ENCODE peak calls at places on chromosomes 12 and 14, in nine cellular contexts. T, G, F, E, B, J, N, H and K are unnamed samples.

GRCh38 chr12:47286676-47287075 is 206.9 kb upstream of the AMIGO2 start:
- DNase-seq in B (no peak), E (no peak), T (no peak), H (no peak), J (no peak), N (no peak), G (no peak), F (no peak), K (no peak)

GRCh38 chr12:116138781-116139180 is 138.7 kb downstream of the MED13L start:
- DNase-seq in G (no peak), H (no peak), F (no peak), T (no peak), N (no peak), E (no peak), B (no peak), J (no peak), K (no peak)

GRCh38 chr14:20719777-20720176 is 25.9 kb upstream of the EDDM3A start:
- DNase-seq in H (no peak), E (no peak), B (no peak), G (no peak), J (no peak), F (peak; percentile 86), N (no peak), T (no peak), K (no peak)

GRCh38 chr14:103641181-103641580 is 12.2 kb downstream of the KLC1 start:
- DNase-seq in B (no peak), T (peak; percentile 28), F (no peak), N (no peak), G (no peak), E (no peak), J (no peak), H (no peak), K (no peak)

GRCh38 chr12:13573698-13574321 is 377.3 kb downstream of the EMP1 start:
- DNase-seq in T (peak; percentile 25), J (no peak), H (no peak), F (peak; percentile 25), N (no peak), B (no peak), G (no peak), E (peak; percentile 18), K (no peak)

GRCh38 chr12:123141615-123142517 is 9.0 kb downstream of the PITPNM2 start:
- DNase-seq in B (no peak), E (peak; percentile 65), T (peak; percentile 85), J (no peak), H (no peak), G (no peak), N (peak; percentile 71), F (peak; percentile 27), K (peak; percentile 79)

GRCh38 chr12:47316609-47317049 is 236.9 kb upstream of the AMIGO2 start:
- DNase-seq in F (no peak), G (no peak), H (no peak), B (no peak), E (no peak), N (no peak), T (peak; percentile 40), J (no peak), K (no peak)

GRCh38 chr12:110337912-110338710 is 57.1 kb downstream of the ATP2A2 start:
- DNase-seq in F (no peak), J (no peak), T (no peak), E (no peak), N (no peak), B (no peak), H (no peak), G (no peak), K (no peak)

GRCh38 chr14:76261371-76261811 is 109.7 kb downstream of the GPATCH2L start:
- DNase-seq in B (no peak), F (no peak), J (no peak), E (no peak), H (no peak), T (no peak), N (no peak), G (no peak), K (no peak)

GRCh38 chr12:122964439-122965257 is 1.6 kb downstream of the ABCB9 start:
- DNase-seq in N (no peak), J (no peak), T (no peak), H (no peak), B (no peak), G (no peak), F (no peak), E (no peak), K (no peak)

GRCh38 chr14:38389666-38390065 is 133.8 kb upstream of the CLEC14A start:
- DNase-seq in T (peak; percentile 64), G (no peak), N (no peak), H (no peak), E (no peak), J (no peak), F (no peak), B (no peak), K (no peak)

GRCh38 chr14:91186515-91187066 is 57.9 kb downstream of the GPR68 start:
- DNase-seq in N (no peak), J (no peak), T (peak; percentile 14), B (no peak), E (no peak), G (no peak), F (no peak), H (no peak), K (no peak)

GRCh38 chr12:49863946-49864816 is 21.3 kb upstream of the BCDIN3D start:
- DNase-seq in J (no peak), E (no peak), H (no peak), N (no peak), T (no peak), F (no peak), B (no peak), G (no peak), K (no peak)

GRCh38 chr14:34981743-34982420 is 910 bp upstream of the SRP54 start:
- DNase-seq in T (no peak), B (no peak), F (no peak), G (no peak), N (no peak), H (peak; percentile 19), E (no peak), J (peak; percentile 45), K (no peak)

GRCh38 chr12:475286-475685 is 15.5 kb downstream of the B4GALNT3 start:
- DNase-seq in G (no peak), N (no peak), E (no peak), H (no peak), J (no peak), F (no peak), T (no peak), B (no peak), K (no peak)

GRCh38 chr12:121314441-121314840 is 17.9 kb upstream of the CAMKK2 start:
- DNase-seq in J (no peak), N (no peak), H (no peak), T (no peak), F (no peak), B (no peak), E (no peak), G (no peak), K (no peak)

GRCh38 chr14:104292084-104292970 is 153.9 kb downstream of the KIF26A start:
- DNase-seq in G (peak; percentile 62), N (no peak), B (no peak), J (no peak), E (no peak), H (peak; percentile 5), F (no peak), T (no peak), K (peak; percentile 10)

GRCh38 chr14:102973706-102974280 is 51.3 kb downstream of the AMN start:
- DNase-seq in G (peak; percentile 75), N (no peak), E (no peak), J (no peak), T (no peak), F (no peak), B (no peak), H (no peak), K (no peak)

GRCh38 chr12:75953312-75953906 is 78.2 kb downstream of the PHLDA1 start:
- DNase-seq in H (no peak), J (no peak), B (no peak), G (no peak), N (no peak), E (no peak), T (peak; percentile 85), F (peak; percentile 76), K (no peak)